ENCODE peak calls at places on chromosome 9, in seven cellular contexts. I is activated naive CD4-positive, alpha-beta T cell treated with anti-CD3 and anti-CD28 coated beads for 36 hours; Y is left ventricle myocardium inferior; L is effector memory CD4-positive, alpha-beta T cell; V is Peyer's patch; B is EL; O is ecto neural progenitor cell. P is an unnamed sample.

GRCh38 chr9:110978516-110978915 is 59.8 kb downstream of the LPAR1 start:
- DNase-seq in I (no peak), Y (no peak), L (no peak), V (no peak), B (no peak), O (no peak), P (no peak)

GRCh38 chr9:21294325-21294724 is 10.8 kb downstream of the IFNA5 start:
- DNase-seq in I (peak), Y (no peak), L (no peak), V (no peak), B (peak), O (no peak), P (no peak)

GRCh38 chr9:110148384-110148783 is 59.6 kb downstream of the C9orf152 start:
- DNase-seq in I (peak), Y (no peak), L (no peak), V (peak), B (no peak), O (no peak), P (no peak)

GRCh38 chr9:83011611-83012010 is 51.3 kb downstream of the RASEF start:
- DNase-seq in I (no peak), Y (no peak), L (no peak), V (no peak), B (peak), O (no peak), P (no peak)

GRCh38 chr9:27407966-27408365 is 111.0 kb upstream of the EQTN start:
- DNase-seq in I (no peak), Y (no peak), L (no peak), V (no peak), B (peak), O (no peak), P (peak)

GRCh38 chr9:133009906-133010582 is 20.8 kb upstream of the GTF3C5 start:
- DNase-seq in I (no peak), Y (no peak), L (no peak), V (no peak), B (no peak), O (no peak), P (no peak)

GRCh38 chr9:76756273-76756650 is 8.0 kb upstream of the PCA3 start:
- DNase-seq in I (peak), Y (no peak), L (no peak), V (peak), B (peak), O (peak), P (peak)

GRCh38 chr9:92734931-92735906 is 29.4 kb downstream of the BICD2 start:
- DNase-seq in I (no peak), Y (no peak), L (no peak), V (peak), B (no peak), O (no peak), P (no peak)

GRCh38 chr9:89734561-89734960 is 129.7 kb downstream of the GADD45G start:
- DNase-seq in I (no peak), Y (peak), L (no peak), V (no peak), B (no peak), O (no peak), P (no peak)

GRCh38 chr9:104503963-104504362 is at the start of gene OR13F1:
- DNase-seq in I (no peak), Y (no peak), L (no peak), V (no peak), B (no peak), O (no peak), P (no peak)

GRCh38 chr9:135083241-135083810 is 4.1 kb upstream of the OLFM1 start:
- DNase-seq in I (no peak), Y (no peak), L (no peak), V (no peak), B (no peak), O (no peak), P (no peak)

GRCh38 chr9:135816179-135816970 is 91.0 kb downstream of the CAMSAP1 start:
- DNase-seq in I (no peak), Y (no peak), L (no peak), V (no peak), B (no peak), O (no peak), P (no peak)